ENCODE peak calls at places on chromosome 19, in nine cellular contexts. X is cardiac fibroblast, C is NCI-H187 treated with DMSO at 0.1 percent for 48 hours, P is IMR-90, I is fibroblast of pulmonary artery, U is lung microvascular endothelial cell, O is NCI-H1092 treated with DMSO at 0.1 percent for 48 hours, J is heart left ventricle, G is fibroblast of lung. H is an unnamed sample.

GRCh38 chr19:55080121-55080914 is 4.6 kb downstream of the EPS8L1 start:
- DNase-seq in X (peak), C (no peak), P (peak), I (peak), U (peak), O (peak), J (peak), G (peak), H (peak)

GRCh38 chr19:571127-571974 is 1.0 kb upstream of the BSG start:
- DNase-seq in X (peak), C (peak), P (peak), I (peak), U (peak), O (peak), J (peak), G (peak), H (peak)

GRCh38 chr19:12450817-12451216 is 10.0 kb upstream of the ZNF443 start:
- DNase-seq in X (no peak), C (no peak), P (no peak), I (no peak), U (no peak), O (no peak), J (no peak), G (no peak), H (no peak)

GRCh38 chr19:49870309-49870901 is 3.0 kb upstream of the PNKP start:
- DNase-seq in X (no peak), C (no peak), P (no peak), I (no peak), U (no peak), O (no peak), J (peak), G (no peak), H (no peak)

GRCh38 chr19:33868821-33869412 is 72.2 kb downstream of the KCTD15 start:
- DNase-seq in X (peak), C (no peak), P (no peak), I (peak), U (peak), O (no peak), J (peak), G (peak), H (no peak)

GRCh38 chr19:5934779-5935472 is 20.9 kb downstream of the CAPS start:
- DNase-seq in X (peak), C (no peak), P (peak), I (peak), U (peak), O (no peak), J (no peak), G (peak), H (no peak)

GRCh38 chr19:29841559-29842367 is 30.0 kb downstream of the CCNE1 start:
- DNase-seq in X (peak), C (no peak), P (peak), I (peak), U (peak), O (no peak), J (no peak), G (peak), H (peak)

GRCh38 chr19:1264801-1265610 is 4.1 kb upstream of the CIRBP start:
- DNase-seq in X (peak), C (no peak), P (peak), I (peak), U (peak), O (no peak), J (peak), G (peak), H (no peak)

GRCh38 chr19:43315851-43316250 is 37.6 kb upstream of the CD177 start:
- DNase-seq in X (no peak), C (no peak), P (no peak), I (no peak), U (no peak), O (no peak), J (no peak), G (no peak), H (no peak)

GRCh38 chr19:6260912-6261636 is 18.7 kb downstream of the MLLT1 start:
- DNase-seq in X (peak), C (no peak), P (peak), I (peak), U (peak), O (no peak), J (no peak), G (no peak), H (peak)

GRCh38 chr19:17766543-17767131 is 15.4 kb downstream of the FCHO1 start:
- DNase-seq in X (peak), C (no peak), P (peak), I (peak), U (peak), O (peak), J (peak), G (peak), H (peak)

H was measured in HAP-1.